ENCODE peak calls at places on chromosomes 6 and 20, in four cellular contexts. O is heart right ventricle; P is A549; I is effector memory CD4-positive, alpha-beta T cell. Y is an unnamed sample. For H3K4me1, the result is how much of the 10 kb centered on the place peaks cover.

GRCh38 chr6:4567141-4567540 is 209.1 kb upstream of the CDYL start:
- DNase-seq in O (no peak), P (no peak), I (no peak), Y (no peak)

GRCh38 chr20:10641893-10642292 is 31.9 kb downstream of the JAG1 start:
- DNase-seq in O (no peak), P (no peak), I (no peak), Y (no peak)

GRCh38 chr20:59004763-59005522 is 2.1 kb downstream of the CTSZ start:
- DNase-seq in O (peak), P (no peak), I (peak), Y (peak)

GRCh38 chr6:38982470-38982869 is 66.1 kb upstream of the GLP1R start:
- DNase-seq in O (no peak), P (no peak), I (no peak), Y (no peak)

GRCh38 chr6:31969712-31970603 is 2.0 kb downstream of the DXO start:
- DNase-seq in O (no peak), P (no peak), I (no peak), Y (no peak)

GRCh38 chr20:37518606-37519507 is 2.2 kb upstream of the NNAT start:
- DNase-seq in O (peak), P (no peak), I (no peak), Y (peak)

GRCh38 chr6:37432590-37432915 is 468 bp upstream of the CMTR1 start:
- DNase-seq in O (no peak), P (no peak), I (no peak), Y (peak)

GRCh38 chr6:13222048-13222447 is 106.3 kb downstream of the TBC1D7 start:
- DNase-seq in O (no peak), P (no peak), I (no peak), Y (no peak)

GRCh38 chr20:8161262-8162071 is 29.4 kb downstream of the PLCB1 start:
- DNase-seq in O (peak), P (no peak), I (no peak), Y (no peak)

GRCh38 chr20:59205044-59205443 is 41.4 kb downstream of the ZNF831 start:
- DNase-seq in O (no peak), P (no peak), I (no peak), Y (no peak)

GRCh38 chr6:158059108-158059507 is 77.4 kb downstream of the SYNJ2 start:
- DNase-seq in O (no peak), P (no peak), I (no peak), Y (no peak)

GRCh38 chr20:53873249-53873642 is 197.1 kb downstream of the BCAS1 start:
- DNase-seq in O (no peak), P (no peak), I (no peak), Y (no peak)

GRCh38 chr20:41837669-41838224 is 219.6 kb upstream of the CHD6 start:
- DNase-seq in O (no peak), P (no peak), I (no peak), Y (no peak)

GRCh38 chr6:134589512-134589911 is 271.6 kb upstream of the SGK1 start:
- DNase-seq in O (no peak), P (peak), I (no peak), Y (no peak)

GRCh38 chr6:109901976-109902375 is 76.1 kb upstream of the GPR6 start:
- DNase-seq in O (no peak), P (no peak), I (no peak), Y (no peak)

GRCh38 chr6:161091151-161091550 is 99.6 kb downstream of the MAP3K4 start:
- DNase-seq in O (no peak), P (no peak), I (no peak), Y (no peak)

GRCh38 chr6:166237611-166238010 is 70.0 kb upstream of the TBXT start:
- DNase-seq in O (no peak), P (no peak), I (no peak), Y (no peak)

GRCh38 chr6:170439366-170440351 is 113.4 kb downstream of the PSMB1 start:
- DNase-seq in O (no peak), P (no peak), I (no peak), Y (no peak)

GRCh38 chr6:37502703-37503485 is 3.2 kb upstream of the CCDC167 start:
- DNase-seq in O (no peak), P (no peak), I (peak), Y (no peak)

GRCh38 chr6:43983191-43983590 is 144.1 kb downstream of the MRPL14 start:
- DNase-seq in O (no peak), P (no peak), I (no peak), Y (no peak)

GRCh38 chr6:21102624-21103023 is 490.9 kb upstream of the SOX4 start:
- DNase-seq in O (no peak), P (no peak), I (no peak), Y (no peak)

GRCh38 chr6:11251553-11252358 is 19.3 kb upstream of the NEDD9 start:
- DNase-seq in O (peak), P (no peak), I (no peak), Y (peak)

GRCh38 chr20:44785768-44786167 is 24.6 kb downstream of the RIMS4 start:
- DNase-seq in O (no peak), P (peak), I (no peak), Y (no peak)

GRCh38 chr6:23752414-23752813 is 373.6 kb upstream of the NRSN1 start:
- DNase-seq in O (no peak), P (no peak), I (no peak), Y (no peak)

GRCh38 chr20:57838670-57839142 is 128.9 kb upstream of the PMEPA1 start:
- DNase-seq in O (no peak), P (no peak), I (no peak), Y (no peak)

GRCh38 chr6:111764238-111765182 is 108.7 kb downstream of the FYN start:
- DNase-seq in O (no peak), P (no peak), I (peak), Y (no peak)

DNA sequence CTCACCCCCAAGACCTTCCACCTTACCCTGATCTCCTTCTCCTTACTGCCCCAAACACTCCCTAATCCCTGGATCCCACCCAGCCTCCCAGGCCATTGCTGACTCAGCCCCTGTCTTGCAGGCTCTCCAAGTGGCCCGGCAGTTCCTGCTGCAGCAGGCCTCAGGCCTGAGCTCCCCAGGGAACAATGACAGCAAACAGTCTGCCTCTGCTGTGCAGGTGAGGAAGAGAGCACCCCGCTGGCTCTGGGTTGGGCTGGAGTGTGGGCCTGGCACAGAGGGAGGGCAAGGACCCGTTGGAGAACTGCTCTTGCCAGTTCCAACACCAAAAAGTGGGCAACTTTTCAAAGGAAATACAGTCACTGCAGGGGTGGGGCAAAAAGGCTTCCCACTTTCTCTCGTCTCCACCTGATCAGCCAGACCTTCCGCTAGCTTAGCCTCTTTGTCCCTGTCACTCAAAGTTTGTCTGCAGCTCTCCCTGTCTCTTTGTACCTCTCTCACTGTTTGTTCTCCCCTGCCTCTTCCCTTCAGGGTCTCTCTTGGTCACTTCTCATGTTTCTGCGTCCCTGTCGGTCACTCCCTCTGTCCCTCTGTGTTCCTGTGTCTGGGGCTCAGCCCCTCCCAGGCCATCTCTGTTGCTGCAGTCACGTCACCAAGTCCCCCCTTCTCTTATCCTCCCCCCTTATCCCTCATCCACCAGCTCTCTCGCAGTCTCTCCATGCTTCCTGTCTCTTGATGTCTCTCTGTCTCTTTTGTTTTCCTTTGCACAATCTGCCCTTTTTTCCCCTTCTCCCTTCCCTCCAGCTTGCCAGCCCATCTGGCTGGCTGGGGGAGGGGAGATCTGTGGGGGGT is 31.9 kb downstream of the FOXP4 start:
- DNase-seq in O (no peak), P (peak), I (no peak), Y (no peak)
- H3K4me1 ChIP-seq in O (half or more), P (half or more), I (under half), Y (under half)

GRCh38 chr6:108733706-108734105 is 114.5 kb upstream of the ARMC2 start:
- DNase-seq in O (no peak), P (no peak), I (no peak), Y (no peak)

GRCh38 chr6:108734336-108734922 is 113.8 kb upstream of the ARMC2 start:
- DNase-seq in O (no peak), P (no peak), I (no peak), Y (no peak)

GRCh38 chr6:108735991-108736345 is 112.3 kb upstream of the ARMC2 start:
- DNase-seq in O (no peak), P (no peak), I (no peak), Y (peak)

GRCh38 chr6:108736832-108737231 is 111.4 kb upstream of the ARMC2 start:
- DNase-seq in O (peak), P (peak), I (no peak), Y (no peak)

GRCh38 chr6:108735310-108735990 is 112.8 kb upstream of the ARMC2 start:
- DNase-seq in O (no peak), P (no peak), I (no peak), Y (no peak)
- H3K4me1 ChIP-seq in O (under half), P (under half), I (under half), Y (under half)

GRCh38 chr20:60428651-60429050 is 470.4 kb downstream of the CDH26 start:
- DNase-seq in O (no peak), P (no peak), I (no peak), Y (no peak)

GRCh38 chr20:60427516-60427915 is 469.3 kb downstream of the CDH26 start:
- DNase-seq in O (no peak), P (no peak), I (no peak), Y (no peak)

GRCh38 chr20:60431349-60431748 is 473.1 kb downstream of the CDH26 start:
- DNase-seq in O (no peak), P (no peak), I (no peak), Y (no peak)

GRCh38 chr20:60430516-60431001 is 472.3 kb downstream of the CDH26 start:
- DNase-seq in O (no peak), P (no peak), I (no peak), Y (no peak)
- H3K4me1 ChIP-seq in O (under half), P (under half), I (under half), Y (under half)

DNA sequence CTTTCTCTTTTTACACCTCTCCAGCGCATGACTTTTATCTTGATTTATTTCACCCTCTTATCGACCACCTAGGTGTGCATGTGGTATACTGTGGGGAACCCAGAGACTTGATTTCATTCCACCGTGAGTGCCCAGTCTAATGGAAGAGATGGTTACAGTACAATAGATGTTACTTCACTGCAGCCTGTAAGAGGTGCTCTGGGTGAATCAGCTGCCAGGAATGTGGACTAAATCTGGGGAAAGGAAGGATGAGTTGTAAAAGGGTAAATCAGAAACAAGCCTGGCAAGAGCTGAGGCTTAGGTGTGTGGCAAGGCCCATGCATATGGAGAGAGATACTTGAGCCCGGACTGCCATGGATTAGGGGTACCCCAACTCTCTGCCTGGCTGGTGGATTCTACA is 7.4 kb downstream of the STK35 start:
- DNase-seq in O (no peak), P (peak), I (no peak), Y (peak)
- H3K4me1 ChIP-seq in O (half or more), P (under half), I (under half), Y (half or more)

GRCh38 chr20:64183313-64183712 is 19.1 kb downstream of the MYT1 start:
- DNase-seq in O (no peak), P (no peak), I (no peak), Y (no peak)
- H3K4me1 ChIP-seq in O (under half), P (under half), I (under half), Y (under half)

GRCh38 chr6:73395875-73396274 is 1.2 kb downstream of the DDX43 start:
- DNase-seq in O (no peak), P (no peak), I (no peak), Y (no peak)
- H3K4me1 ChIP-seq in O (under half), P (under half), I (under half), Y (under half)

DNA sequence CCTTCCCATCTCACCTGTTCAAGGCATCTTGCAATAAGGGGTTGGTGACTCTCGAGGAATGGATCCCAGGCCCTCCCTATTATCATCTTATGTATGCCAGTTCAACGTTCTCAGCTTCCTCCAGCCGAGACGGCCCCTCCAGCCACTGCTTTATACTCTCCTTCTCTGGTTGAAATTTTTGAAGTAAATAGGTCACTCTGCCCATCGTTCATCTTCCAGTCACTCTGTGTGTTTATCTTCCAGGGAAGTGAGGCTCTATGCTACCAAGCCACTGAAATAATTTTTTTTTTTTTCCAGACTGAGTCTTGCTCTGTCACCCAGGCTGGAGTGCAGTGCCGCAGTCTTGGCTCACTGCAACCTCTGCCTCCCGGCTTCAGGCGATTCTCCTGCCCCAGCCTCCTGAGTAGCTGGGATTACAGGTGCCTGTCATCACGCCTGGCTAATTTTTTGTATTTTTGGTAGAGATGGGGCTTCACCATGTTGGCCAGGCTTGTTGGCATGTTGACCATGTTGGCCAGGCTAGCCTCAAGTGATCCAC is 17.0 kb downstream of the PTPN1 start:
- DNase-seq in O (no peak), P (no peak), I (no peak), Y (no peak)
- H3K4me1 ChIP-seq in O (half or more), P (under half), I (under half), Y (half or more)

GRCh38 chr6:42510795-42511194 is 53.0 kb upstream of the UBR2 start:
- DNase-seq in O (no peak), P (no peak), I (no peak), Y (no peak)
- H3K4me1 ChIP-seq in O (under half), P (under half), I (under half), Y (under half)

Y was measured in adrenal gland.